ENCODE peak calls at places on chromosomes 6 and 20, in seven cellular contexts. One of them, this sample, is unnamed.

GRCh38 chr6:38783436-38784228 is 68.5 kb downstream of the DNAH8 start:
- DNase-seq in body of pancreas: no peak
- DNase-seq in AG09319: no peak
- DNase-seq in WTC11: no peak
- DNase-seq in GM13977: no peak
- DNase-seq in tibial artery: no peak
- DNase-seq in CD8-positive, alpha-beta T cell: no peak
- DNase-seq in this sample: no peak

GRCh38 chr6:25008707-25009106 is 72.9 kb upstream of the RIPOR2 start:
- DNase-seq in body of pancreas: no peak
- DNase-seq in AG09319: no peak
- DNase-seq in WTC11: no peak
- DNase-seq in GM13977: no peak
- DNase-seq in tibial artery: no peak
- DNase-seq in CD8-positive, alpha-beta T cell: no peak
- DNase-seq in this sample: no peak

GRCh38 chr20:62860391-62860923 is 1.2 kb downstream of the TCFL5 start:
- DNase-seq in body of pancreas: no peak
- DNase-seq in AG09319: no peak
- DNase-seq in WTC11: no peak
- DNase-seq in GM13977: no peak
- DNase-seq in tibial artery: no peak
- DNase-seq in CD8-positive, alpha-beta T cell: no peak
- DNase-seq in this sample: no peak

GRCh38 chr6:35764238-35764896 is 12.0 kb upstream of the CLPSL2 start:
- DNase-seq in body of pancreas: peak; percentile 50
- DNase-seq in AG09319: no peak
- DNase-seq in WTC11: peak; percentile 82
- DNase-seq in GM13977: no peak
- DNase-seq in tibial artery: no peak
- DNase-seq in CD8-positive, alpha-beta T cell: no peak
- DNase-seq in this sample: no peak

GRCh38 chr20:54510546-54511129 is 35.2 kb downstream of the DOK5 start:
- DNase-seq in body of pancreas: no peak
- DNase-seq in AG09319: peak; percentile 18
- DNase-seq in WTC11: peak; percentile 46
- DNase-seq in GM13977: no peak
- DNase-seq in tibial artery: no peak
- DNase-seq in CD8-positive, alpha-beta T cell: no peak
- DNase-seq in this sample: no peak

GRCh38 chr6:75117701-75118100 is 88.2 kb downstream of the COL12A1 start:
- DNase-seq in body of pancreas: no peak
- DNase-seq in AG09319: no peak
- DNase-seq in WTC11: no peak
- DNase-seq in GM13977: no peak
- DNase-seq in tibial artery: no peak
- DNase-seq in CD8-positive, alpha-beta T cell: no peak
- DNase-seq in this sample: no peak

GRCh38 chr6:112029045-112029822 is 24.7 kb upstream of the CCN6 start:
- DNase-seq in body of pancreas: peak; percentile 69
- DNase-seq in AG09319: no peak
- DNase-seq in WTC11: peak; percentile 85
- DNase-seq in GM13977: peak; percentile 46
- DNase-seq in tibial artery: peak; percentile 62
- DNase-seq in CD8-positive, alpha-beta T cell: peak; percentile 66
- DNase-seq in this sample: peak; percentile 75

GRCh38 chr6:6008648-6009421 is 2.1 kb upstream of the NRN1 start:
- DNase-seq in body of pancreas: peak; percentile 71
- DNase-seq in AG09319: no peak
- DNase-seq in WTC11: peak; percentile 83
- DNase-seq in GM13977: peak; percentile 96
- DNase-seq in tibial artery: peak; percentile 73
- DNase-seq in CD8-positive, alpha-beta T cell: peak; percentile 32
- DNase-seq in this sample: no peak

GRCh38 chr6:13429406-13429753 is 58.0 kb downstream of the GFOD1 start:
- DNase-seq in body of pancreas: no peak
- DNase-seq in AG09319: no peak
- DNase-seq in WTC11: no peak
- DNase-seq in GM13977: no peak
- DNase-seq in tibial artery: no peak
- DNase-seq in CD8-positive, alpha-beta T cell: no peak
- DNase-seq in this sample: no peak

GRCh38 chr6:37699138-37699766 is 1.6 kb upstream of the MDGA1 start:
- DNase-seq in body of pancreas: no peak
- DNase-seq in AG09319: no peak
- DNase-seq in WTC11: no peak
- DNase-seq in GM13977: no peak
- DNase-seq in tibial artery: no peak
- DNase-seq in CD8-positive, alpha-beta T cell: peak; percentile 84
- DNase-seq in this sample: no peak

GRCh38 chr6:37700266-37700973 is 2.7 kb upstream of the MDGA1 start:
- DNase-seq in body of pancreas: no peak
- DNase-seq in AG09319: no peak
- DNase-seq in WTC11: no peak
- DNase-seq in GM13977: no peak
- DNase-seq in tibial artery: no peak
- DNase-seq in CD8-positive, alpha-beta T cell: no peak
- DNase-seq in this sample: no peak

GRCh38 chr6:37696220-37696840 is 1.4 kb downstream of the MDGA1 start:
- DNase-seq in body of pancreas: peak; percentile 17
- DNase-seq in AG09319: no peak
- DNase-seq in WTC11: peak; percentile 45
- DNase-seq in GM13977: peak; percentile 61
- DNase-seq in tibial artery: peak; percentile 30
- DNase-seq in CD8-positive, alpha-beta T cell: peak; percentile 38
- DNase-seq in this sample: peak; percentile 48

GRCh38 chr6:37696841-37697735 is 595 bp downstream of the MDGA1 start:
- DNase-seq in body of pancreas: no peak
- DNase-seq in AG09319: no peak
- DNase-seq in WTC11: peak; percentile 25
- DNase-seq in GM13977: peak; percentile 68
- DNase-seq in tibial artery: no peak
- DNase-seq in CD8-positive, alpha-beta T cell: peak; percentile 53
- DNase-seq in this sample: peak; percentile 50

GRCh38 chr6:37698264-37699137 is 818 bp upstream of the MDGA1 start:
- DNase-seq in body of pancreas: peak; percentile 46
- DNase-seq in AG09319: no peak
- DNase-seq in WTC11: peak; percentile 71
- DNase-seq in GM13977: peak; percentile 76
- DNase-seq in tibial artery: peak; percentile 41
- DNase-seq in CD8-positive, alpha-beta T cell: peak; percentile 62
- DNase-seq in this sample: peak; percentile 67
- TF ChIP-seq CTCF in body of pancreas: peak; percentile 61
- TF ChIP-seq CTCF in AG09319: no peak
- TF ChIP-seq CTCF in WTC11: no peak
- TF ChIP-seq CTCF in GM13977: peak; percentile 1
- TF ChIP-seq CTCF in tibial artery: no peak
- TF ChIP-seq CTCF in CD8-positive, alpha-beta T cell: no peak
- TF ChIP-seq CTCF in this sample: no peak

GRCh38 chr6:138403324-138403800 is 661 bp upstream of the HEBP2 start:
- DNase-seq in body of pancreas: peak; percentile 46
- DNase-seq in AG09319: no peak
- DNase-seq in WTC11: peak; percentile 45
- DNase-seq in GM13977: peak; percentile 53
- DNase-seq in tibial artery: no peak
- DNase-seq in CD8-positive, alpha-beta T cell: peak; percentile 31
- DNase-seq in this sample: no peak
- TF ChIP-seq CTCF in body of pancreas: no peak
- TF ChIP-seq CTCF in AG09319: peak; percentile 32
- TF ChIP-seq CTCF in WTC11: no peak
- TF ChIP-seq CTCF in GM13977: peak; percentile 42
- TF ChIP-seq CTCF in tibial artery: peak; percentile 22
- TF ChIP-seq CTCF in CD8-positive, alpha-beta T cell: no peak
- TF ChIP-seq CTCF in this sample: no peak

DNA sequence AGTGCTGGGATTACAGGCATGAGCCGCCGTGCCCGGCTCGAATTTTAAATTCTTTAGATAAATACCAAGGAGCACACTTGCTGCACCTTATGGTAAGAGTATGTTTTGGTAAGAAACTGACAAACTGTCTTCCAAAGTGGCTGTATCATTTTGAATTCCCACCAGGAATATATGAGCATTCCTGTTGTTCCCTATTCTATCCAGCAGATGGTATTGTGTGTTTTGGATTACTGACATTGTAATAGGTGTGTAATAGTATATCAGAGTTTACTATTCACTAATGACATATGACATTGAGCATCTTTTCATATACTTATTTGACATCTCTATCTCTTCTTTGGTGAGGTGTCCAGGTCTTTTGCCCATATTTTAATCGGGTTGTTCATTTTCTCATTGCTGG is 40.5 kb downstream of the TGM6 start:
- DNase-seq in body of pancreas: no peak
- DNase-seq in AG09319: no peak
- DNase-seq in WTC11: no peak
- DNase-seq in GM13977: no peak
- DNase-seq in tibial artery: no peak
- DNase-seq in CD8-positive, alpha-beta T cell: no peak
- DNase-seq in this sample: no peak
- TF ChIP-seq CTCF in body of pancreas: no peak
- TF ChIP-seq CTCF in AG09319: peak; percentile 2
- TF ChIP-seq CTCF in WTC11: no peak
- TF ChIP-seq CTCF in GM13977: no peak
- TF ChIP-seq CTCF in tibial artery: no peak
- TF ChIP-seq CTCF in CD8-positive, alpha-beta T cell: no peak
- TF ChIP-seq CTCF in this sample: no peak

GRCh38 chr6:47334334-47334733 is 24.6 kb upstream of the TNFRSF21 start:
- DNase-seq in body of pancreas: no peak
- DNase-seq in AG09319: no peak
- DNase-seq in WTC11: no peak
- DNase-seq in GM13977: no peak
- DNase-seq in tibial artery: no peak
- DNase-seq in CD8-positive, alpha-beta T cell: no peak
- DNase-seq in this sample: no peak

GRCh38 chr6:47337519-47337918 is 27.8 kb upstream of the TNFRSF21 start:
- DNase-seq in body of pancreas: no peak
- DNase-seq in AG09319: no peak
- DNase-seq in WTC11: no peak
- DNase-seq in GM13977: no peak
- DNase-seq in tibial artery: no peak
- DNase-seq in CD8-positive, alpha-beta T cell: no peak
- DNase-seq in this sample: no peak

GRCh38 chr6:47336334-47336733 is 26.6 kb upstream of the TNFRSF21 start:
- DNase-seq in body of pancreas: no peak
- DNase-seq in AG09319: no peak
- DNase-seq in WTC11: no peak
- DNase-seq in GM13977: no peak
- DNase-seq in tibial artery: no peak
- DNase-seq in CD8-positive, alpha-beta T cell: no peak
- DNase-seq in this sample: no peak

DNA sequence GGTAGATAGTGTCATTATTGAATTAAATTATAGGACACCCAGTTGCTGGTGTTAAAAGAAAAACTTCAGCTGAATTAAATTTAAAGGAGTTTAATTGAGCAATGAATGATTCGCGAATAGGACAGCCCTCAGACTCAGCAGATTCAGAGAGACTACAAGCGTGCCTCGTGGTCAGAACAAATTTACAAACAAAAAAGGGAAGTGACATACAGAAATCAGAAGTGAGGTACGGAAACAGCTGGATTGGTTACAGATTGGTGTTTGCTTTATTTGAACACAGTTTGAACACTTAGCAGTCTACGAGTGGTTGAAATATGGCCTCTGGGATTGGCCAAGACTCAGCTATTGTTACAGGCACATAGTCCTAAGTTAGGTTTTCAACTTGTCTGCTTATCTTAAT is 25.8 kb upstream of the TNFRSF21 start:
- DNase-seq in body of pancreas: no peak
- DNase-seq in AG09319: no peak
- DNase-seq in WTC11: no peak
- DNase-seq in GM13977: no peak
- DNase-seq in tibial artery: no peak
- DNase-seq in CD8-positive, alpha-beta T cell: no peak
- DNase-seq in this sample: no peak
- TF ChIP-seq CTCF in body of pancreas: no peak
- TF ChIP-seq CTCF in AG09319: no peak
- TF ChIP-seq CTCF in WTC11: no peak
- TF ChIP-seq CTCF in GM13977: no peak
- TF ChIP-seq CTCF in tibial artery: no peak
- TF ChIP-seq CTCF in CD8-positive, alpha-beta T cell: no peak
- TF ChIP-seq CTCF in this sample: no peak

GRCh38 chr6:1315560-1316386 is 3.9 kb downstream of the FOXQ1 start:
- DNase-seq in body of pancreas: no peak
- DNase-seq in AG09319: no peak
- DNase-seq in WTC11: no peak
- DNase-seq in GM13977: peak; percentile 43
- DNase-seq in tibial artery: no peak
- DNase-seq in CD8-positive, alpha-beta T cell: no peak
- DNase-seq in this sample: no peak

GRCh38 chr6:1318036-1318435 is 6.1 kb downstream of the FOXQ1 start:
- DNase-seq in body of pancreas: no peak
- DNase-seq in AG09319: no peak
- DNase-seq in WTC11: no peak
- DNase-seq in GM13977: no peak
- DNase-seq in tibial artery: no peak
- DNase-seq in CD8-positive, alpha-beta T cell: no peak
- DNase-seq in this sample: no peak

GRCh38 chr6:1315201-1315559 is 3.3 kb downstream of the FOXQ1 start:
- DNase-seq in body of pancreas: no peak
- DNase-seq in AG09319: no peak
- DNase-seq in WTC11: no peak
- DNase-seq in GM13977: no peak
- DNase-seq in tibial artery: no peak
- DNase-seq in CD8-positive, alpha-beta T cell: no peak
- DNase-seq in this sample: no peak

GRCh38 chr6:1317302-1317815 is 5.5 kb downstream of the FOXQ1 start:
- DNase-seq in body of pancreas: no peak
- DNase-seq in AG09319: no peak
- DNase-seq in WTC11: no peak
- DNase-seq in GM13977: no peak
- DNase-seq in tibial artery: no peak
- DNase-seq in CD8-positive, alpha-beta T cell: no peak
- DNase-seq in this sample: no peak

GRCh38 chr6:1316482-1317220 is 4.8 kb downstream of the FOXQ1 start:
- DNase-seq in body of pancreas: peak; percentile 27
- DNase-seq in AG09319: no peak
- DNase-seq in WTC11: peak; percentile 69
- DNase-seq in GM13977: peak; percentile 43
- DNase-seq in tibial artery: no peak
- DNase-seq in CD8-positive, alpha-beta T cell: no peak
- DNase-seq in this sample: peak; percentile 50
- TF ChIP-seq CTCF in body of pancreas: no peak
- TF ChIP-seq CTCF in AG09319: peak; percentile 5
- TF ChIP-seq CTCF in WTC11: no peak
- TF ChIP-seq CTCF in GM13977: no peak
- TF ChIP-seq CTCF in tibial artery: no peak
- TF ChIP-seq CTCF in CD8-positive, alpha-beta T cell: no peak
- TF ChIP-seq CTCF in this sample: no peak

DNA sequence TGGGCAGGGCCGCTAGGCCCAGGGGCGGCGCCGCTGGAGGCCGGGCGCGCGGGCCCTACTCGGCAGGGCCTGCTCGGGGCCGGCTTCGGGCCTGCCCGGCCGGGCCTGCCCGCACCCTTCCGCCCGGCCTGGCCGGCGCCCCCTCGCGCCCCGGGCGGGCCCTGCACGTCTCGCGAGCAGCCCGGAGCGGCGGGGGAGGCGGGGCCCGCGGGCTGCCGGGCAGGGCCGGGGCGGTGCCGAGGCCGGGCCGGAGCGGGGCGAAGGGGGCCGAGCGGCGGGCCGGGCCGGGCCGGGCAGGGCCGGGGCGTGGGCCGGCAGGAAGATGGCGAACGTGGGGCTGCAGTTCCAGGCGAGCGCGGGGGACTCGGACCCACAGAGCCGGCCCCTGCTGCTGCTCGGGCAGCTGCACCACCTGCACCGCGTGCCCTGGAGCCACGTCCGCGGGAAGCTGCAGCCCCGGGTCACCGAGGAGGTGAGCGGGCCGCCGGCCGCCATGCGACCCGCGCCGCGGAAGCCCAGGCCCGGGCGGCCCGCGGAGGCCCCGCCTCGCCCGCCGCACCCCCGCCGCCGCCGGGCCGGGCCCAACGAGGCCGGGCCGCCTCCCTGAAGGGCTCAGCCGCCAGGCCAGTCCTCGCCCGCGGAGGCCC is at the start of gene NPEPL1:
- DNase-seq in body of pancreas: peak; percentile 65
- DNase-seq in AG09319: peak; percentile 48
- DNase-seq in WTC11: peak; percentile 58
- DNase-seq in GM13977: peak; percentile 97
- DNase-seq in tibial artery: no peak
- DNase-seq in CD8-positive, alpha-beta T cell: peak; percentile 65
- DNase-seq in this sample: peak; percentile 69
- TF ChIP-seq CTCF in body of pancreas: peak; percentile 36
- TF ChIP-seq CTCF in AG09319: no peak
- TF ChIP-seq CTCF in WTC11: no peak
- TF ChIP-seq CTCF in GM13977: peak; percentile 78
- TF ChIP-seq CTCF in tibial artery: no peak
- TF ChIP-seq CTCF in CD8-positive, alpha-beta T cell: no peak
- TF ChIP-seq CTCF in this sample: no peak